ENCODE peak calls at places on chromosomes 13 and 19, in five cellular contexts. A, B, Q, E and U are unnamed samples.

GRCh38 chr13:100547805-100548204 is 40.8 kb downstream of the GGACT start:
- DNase-seq in A (no peak), B (no peak), Q (peak; percentile 42), E (no peak), U (peak; percentile 34)

GRCh38 chr19:6730941-6731670 is 6.3 kb downstream of the GPR108 start:
- DNase-seq in A (no peak), B (no peak), Q (no peak), E (no peak), U (no peak)

GRCh38 chr19:49699364-49699763 is 8.4 kb downstream of the CPT1C start:
- DNase-seq in A (no peak), B (no peak), Q (no peak), E (no peak), U (no peak)

GRCh38 chr19:39582891-39583625 is 19.3 kb upstream of the LGALS13 start:
- DNase-seq in A (no peak), B (no peak), Q (no peak), E (peak; percentile 25), U (no peak)

GRCh38 chr19:19371056-19371455 is 34.4 kb upstream of the GATAD2A start:
- DNase-seq in A (no peak), B (no peak), Q (no peak), E (peak; percentile 36), U (peak; percentile 62)

GRCh38 chr19:53183146-53183545 is 10.0 kb downstream of the ZNF665 start:
- DNase-seq in A (peak; percentile 38), B (no peak), Q (peak; percentile 90), E (peak; percentile 88), U (peak; percentile 2)

GRCh38 chr19:55231391-55232283 is 3.1 kb upstream of the TMEM86B start:
- DNase-seq in A (no peak), B (no peak), Q (no peak), E (no peak), U (no peak)

GRCh38 chr19:33242911-33243310 is 17.3 kb upstream of the SLC7A10 start:
- DNase-seq in A (no peak), B (no peak), Q (no peak), E (no peak), U (no peak)

GRCh38 chr13:38328699-38329098 is 21.0 kb upstream of the UFM1 start:
- DNase-seq in A (no peak), B (no peak), Q (no peak), E (no peak), U (no peak)

GRCh38 chr19:32543107-32543900 is 37.7 kb upstream of the PDCD5 start:
- DNase-seq in A (no peak), B (no peak), Q (peak; percentile 71), E (peak; percentile 83), U (peak; percentile 82)

GRCh38 chr13:51625555-51626345 is 41.5 kb downstream of the WDFY2 start:
- DNase-seq in A (no peak), B (no peak), Q (peak; percentile 72), E (no peak), U (no peak)

GRCh38 chr19:4052114-4052992 is 14.3 kb downstream of the ZBTB7A start:
- DNase-seq in A (peak; percentile 85), B (no peak), Q (peak; percentile 70), E (peak; percentile 85), U (no peak)

GRCh38 chr19:47729468-47729798 is 15.9 kb upstream of the NOP53 start:
- DNase-seq in A (peak; percentile 85), B (no peak), Q (peak; percentile 94), E (peak; percentile 94), U (peak; percentile 82)

GRCh38 chr19:19342086-19343015 is 21.7 kb downstream of the MAU2 start:
- DNase-seq in A (peak; percentile 63), B (no peak), Q (peak; percentile 82), E (peak; percentile 77), U (peak; percentile 59)

GRCh38 chr19:13343514-13343913 is 162.8 kb downstream of the CACNA1A start:
- DNase-seq in A (no peak), B (no peak), Q (no peak), E (no peak), U (no peak)

GRCh38 chr13:113862766-113863510 is 938 bp downstream of the GAS6 start:
- DNase-seq in A (no peak), B (no peak), Q (peak; percentile 69), E (no peak), U (peak; percentile 50)

GRCh38 chr19:2080336-2080988 is 15.7 kb downstream of the MOB3A start:
- DNase-seq in A (no peak), B (no peak), Q (no peak), E (no peak), U (no peak)